ENCODE peak calls at places on chromosome 7, in four cellular contexts. T is HepG2, G is H1, V is K562. Z is an unnamed sample.
A peak's percentile ranks its signal among the peaks of the same experiment; 100 is the strongest.

GRCh38 chr7:55502209-55502608 is 70.1 kb downstream of the VOPP1 start:
- DNase-seq in T (no peak), G (no peak), V (no peak), Z (no peak)

GRCh38 chr7:149074116-149074885 is 16.2 kb downstream of the ZNF786 start:
- DNase-seq in T (no peak), G (no peak), V (no peak), Z (no peak)

GRCh38 chr7:153408360-153409335 is 643.5 kb upstream of the DPP6 start:
- DNase-seq in T (no peak), G (no peak), V (peak; percentile 69), Z (no peak)

GRCh38 chr7:113783403-113783802 is 135.4 kb downstream of the PPP1R3A start:
- DNase-seq in T (no peak), G (no peak), V (no peak), Z (no peak)

GRCh38 chr7:98265841-98266271 is 13.8 kb upstream of the TECPR1 start:
- DNase-seq in T (no peak), G (no peak), V (no peak), Z (no peak)

GRCh38 chr7:134289423-134289822 is 27.3 kb downstream of the SLC35B4 start:
- DNase-seq in T (no peak), G (no peak), V (no peak), Z (no peak)

GRCh38 chr7:139918488-139918887 is 89.4 kb downstream of the TBXAS1 start:
- DNase-seq in T (no peak), G (no peak), V (peak; percentile 78), Z (no peak)

GRCh38 chr7:30396379-30396778 is 82.2 kb downstream of the NOD1 start:
- DNase-seq in T (no peak), G (no peak), V (no peak), Z (no peak)

GRCh38 chr7:83921798-83922607 is 272.6 kb downstream of the SEMA3A start:
- DNase-seq in T (no peak), G (no peak), V (no peak), Z (no peak)

GRCh38 chr7:66355762-66356161 is 150.6 kb downstream of the TPST1 start:
- DNase-seq in T (no peak), G (no peak), V (no peak), Z (no peak)

GRCh38 chr7:18534481-18534880 is 38.9 kb downstream of the HDAC9 start:
- DNase-seq in T (no peak), G (no peak), V (no peak), Z (no peak)

GRCh38 chr7:116177009-116177408 is 33.3 kb upstream of the TES start:
- DNase-seq in T (no peak), G (no peak), V (no peak), Z (no peak)

GRCh38 chr7:34357068-34357467 is 300.9 kb upstream of the NPSR1 start:
- DNase-seq in T (no peak), G (no peak), V (no peak), Z (no peak)

GRCh38 chr7:72924748-72925545 is at the start of gene POM121:
- DNase-seq in T (peak; percentile 71), G (peak; percentile 94), V (peak; percentile 91), Z (peak; percentile 83)
- TF ChIP-seq EP300 in T (no peak), G (no peak), V (peak; percentile 13), Z (no peak)

GRCh38 chr7:114864278-114864677 is 57.6 kb upstream of the MDFIC start:
- DNase-seq in T (no peak), G (no peak), V (no peak), Z (no peak)
- TF ChIP-seq RNF2 in T (no peak), G (no peak), V (no peak), Z (no peak)

DNA sequence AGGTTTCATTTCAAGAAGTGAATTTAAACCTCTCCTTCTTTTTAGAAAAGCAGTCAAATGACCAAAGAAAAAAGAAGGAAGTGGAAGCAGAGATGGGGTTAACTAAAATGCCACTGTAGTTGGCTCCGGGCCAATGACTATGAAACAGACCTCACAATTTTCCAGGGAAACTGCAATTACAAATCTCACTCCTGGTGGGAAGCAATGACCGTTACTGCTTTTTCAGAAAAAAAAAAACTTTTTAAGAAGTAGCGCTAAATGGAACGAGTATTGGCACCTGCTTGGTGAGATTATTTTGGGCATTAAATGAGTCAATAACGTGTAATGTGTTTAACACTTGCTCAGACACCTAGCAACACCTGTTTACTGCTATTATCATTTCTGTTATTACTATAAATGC is 1.2 kb downstream of the SFRP4 start:
- DNase-seq in T (no peak), G (no peak), V (no peak), Z (no peak)
- TF ChIP-seq EP300 in T (no peak), G (no peak), V (no peak), Z (no peak)

GRCh38 chr7:4962872-4963775 is 4.1 kb upstream of the MMD2 start:
- DNase-seq in T (no peak), G (no peak), V (no peak), Z (no peak)
- TF ChIP-seq RNF2 in T (no peak), G (no peak), V (no peak), Z (no peak)

GRCh38 chr7:53771701-53772100 is 736.3 kb downstream of the POM121L12 start:
- DNase-seq in T (no peak), G (no peak), V (no peak), Z (no peak)

GRCh38 chr7:53768191-53768590 is 732.8 kb downstream of the POM121L12 start:
- DNase-seq in T (no peak), G (no peak), V (no peak), Z (no peak)
- TF ChIP-seq EP300 in T (no peak), G (no peak), V (no peak), Z (no peak)

DNA sequence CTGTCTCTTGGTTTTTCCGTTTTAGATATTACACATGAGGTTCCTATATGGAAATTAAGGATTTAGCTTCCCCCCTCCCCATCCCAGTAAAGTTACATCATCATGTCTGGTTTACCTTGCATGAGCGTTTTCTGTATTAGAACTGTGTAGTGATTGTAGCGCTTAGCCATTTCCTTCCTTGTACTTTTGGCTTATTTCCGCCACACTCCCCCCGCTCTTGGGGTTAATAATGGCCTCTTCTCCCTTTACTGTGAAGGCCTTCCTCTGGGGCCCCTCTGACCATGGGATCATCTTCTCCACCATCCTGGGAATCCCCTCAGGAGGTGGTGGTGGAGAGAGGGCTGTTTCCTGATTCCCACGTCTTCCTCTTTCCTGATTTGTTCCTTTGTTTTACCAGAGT is 27.2 kb upstream of the AP5Z1 start:
- DNase-seq in T (no peak), G (no peak), V (no peak), Z (no peak)
- TF ChIP-seq RNF2 in T (no peak), G (no peak), V (no peak), Z (no peak)

DNA sequence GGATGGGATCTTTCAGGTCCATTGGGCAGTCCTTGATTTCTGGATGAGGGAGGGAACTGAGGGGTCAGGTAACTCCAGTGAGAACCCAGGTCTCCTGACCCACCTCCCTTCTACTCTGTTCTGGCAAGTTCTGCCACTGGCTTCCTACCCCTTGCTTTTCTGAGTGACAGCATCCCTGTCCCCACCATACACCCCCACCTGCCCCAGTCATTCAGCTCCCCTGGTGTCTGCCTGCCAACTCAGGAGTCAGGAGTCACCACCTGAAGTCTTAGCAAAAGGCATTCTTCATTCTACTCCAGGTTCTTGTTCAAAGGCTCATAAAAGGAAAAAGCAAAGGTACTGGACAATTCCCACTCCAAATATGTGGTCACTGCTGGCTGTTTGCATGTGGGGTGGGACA is 26.6 kb downstream of the CDHR3 start:
- DNase-seq in T (no peak), G (no peak), V (no peak), Z (no peak)
- TF ChIP-seq EP300 in T (no peak), G (no peak), V (no peak), Z (no peak)

GRCh38 chr7:68399991-68400590 is 1198.2 kb upstream of the AUTS2 start:
- DNase-seq in T (no peak), G (no peak), V (no peak), Z (no peak)
- TF ChIP-seq RNF2 in T (no peak), G (no peak), V (no peak), Z (no peak)

DNA sequence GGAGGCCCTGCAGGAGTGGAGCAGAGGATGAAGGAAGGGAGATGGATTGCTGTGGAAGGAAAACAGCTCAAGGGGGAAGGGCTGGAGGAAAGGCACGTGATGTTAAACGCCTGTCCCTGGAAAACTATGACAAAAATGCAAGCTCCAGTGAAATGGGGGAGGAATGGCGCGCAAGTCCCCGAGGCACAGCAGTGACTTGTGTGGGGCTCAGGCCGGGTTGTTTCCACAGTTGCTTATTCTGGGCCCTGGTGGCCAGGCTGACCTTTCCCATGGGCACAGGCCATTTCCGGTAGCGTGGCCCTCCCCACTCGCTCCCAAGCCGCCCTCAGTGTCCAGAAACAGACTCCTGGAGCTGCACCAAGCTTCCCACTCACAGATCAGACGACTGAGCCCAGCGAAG is 68.1 kb upstream of the PDGFA start:
- DNase-seq in T (no peak), G (no peak), V (no peak), Z (no peak)
- TF ChIP-seq EP300 in T (no peak), G (no peak), V (no peak), Z (no peak)

DNA sequence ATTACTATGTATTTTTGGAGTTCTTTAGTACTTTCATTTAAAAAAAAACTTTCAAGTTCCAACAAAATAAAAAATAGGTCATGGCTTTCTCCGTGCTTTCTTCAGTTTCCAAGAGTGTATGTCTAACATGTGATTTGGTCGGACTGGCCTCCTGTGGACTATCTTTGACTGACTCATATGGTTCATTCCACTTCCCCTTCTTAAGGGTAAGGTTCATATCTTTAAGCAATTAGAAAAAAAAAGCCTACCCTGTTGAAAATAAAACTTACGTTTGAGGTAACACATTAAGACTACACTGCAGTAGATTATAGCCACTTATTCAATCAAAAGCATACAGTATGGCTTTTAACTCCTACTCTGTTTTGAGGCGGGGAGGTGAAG is 112.8 kb upstream of the AHR start:
- DNase-seq in T (no peak), G (no peak), V (no peak), Z (peak; percentile 56)
- TF ChIP-seq RNF2 in T (no peak), G (no peak), V (no peak), Z (no peak)

Z was measured in A549.